ENCODE peak calls at places on chromosomes 6 and 20, in five cellular contexts. One of them, this sample, is unnamed.

GRCh38 chr6:160992323-160993314 is 1.1 kb downstream of the MAP3K4 start:
- DNase-seq in endothelial cell of umbilical vein: peak
- DNase-seq in lower leg skin: peak
- DNase-seq in cardiac fibroblast: peak
- DNase-seq in psoas muscle: no peak
- DNase-seq in this sample: peak

GRCh38 chr6:75493400-75494064 is at the start of gene FILIP1:
- DNase-seq in endothelial cell of umbilical vein: no peak
- DNase-seq in lower leg skin: no peak
- DNase-seq in cardiac fibroblast: peak
- DNase-seq in psoas muscle: peak
- DNase-seq in this sample: peak

GRCh38 chr6:131948221-131948661 is 2.9 kb downstream of the CCN2 start:
- DNase-seq in endothelial cell of umbilical vein: peak
- DNase-seq in lower leg skin: no peak
- DNase-seq in cardiac fibroblast: peak
- DNase-seq in psoas muscle: no peak
- DNase-seq in this sample: no peak

GRCh38 chr6:44162876-44163625 is 4.4 kb downstream of the CAPN11 start:
- DNase-seq in endothelial cell of umbilical vein: no peak
- DNase-seq in lower leg skin: no peak
- DNase-seq in cardiac fibroblast: no peak
- DNase-seq in psoas muscle: no peak
- DNase-seq in this sample: no peak

GRCh38 chr6:159766923-159767322 is 5.1 kb downstream of the ACAT2 start:
- DNase-seq in endothelial cell of umbilical vein: no peak
- DNase-seq in lower leg skin: no peak
- DNase-seq in cardiac fibroblast: no peak
- DNase-seq in psoas muscle: no peak
- DNase-seq in this sample: no peak

GRCh38 chr20:37414636-37415035 is 68.7 kb downstream of the SRC start:
- DNase-seq in endothelial cell of umbilical vein: no peak
- DNase-seq in lower leg skin: no peak
- DNase-seq in cardiac fibroblast: no peak
- DNase-seq in psoas muscle: no peak
- DNase-seq in this sample: no peak

GRCh38 chr6:145428656-145429173 is 306.6 kb downstream of the EPM2A start:
- DNase-seq in endothelial cell of umbilical vein: no peak
- DNase-seq in lower leg skin: no peak
- DNase-seq in cardiac fibroblast: no peak
- DNase-seq in psoas muscle: no peak
- DNase-seq in this sample: no peak

GRCh38 chr6:170178561-170179477 is 112.1 kb downstream of the DLL1 start:
- DNase-seq in endothelial cell of umbilical vein: peak
- DNase-seq in lower leg skin: peak
- DNase-seq in cardiac fibroblast: peak
- DNase-seq in psoas muscle: peak
- DNase-seq in this sample: no peak

GRCh38 chr20:45347297-45347935 is 808 bp downstream of the SDC4 start:
- DNase-seq in endothelial cell of umbilical vein: no peak
- DNase-seq in lower leg skin: no peak
- DNase-seq in cardiac fibroblast: no peak
- DNase-seq in psoas muscle: peak
- DNase-seq in this sample: no peak

GRCh38 chr6:56869346-56869745 is 85.6 kb upstream of the BEND6 start:
- DNase-seq in endothelial cell of umbilical vein: no peak
- DNase-seq in lower leg skin: no peak
- DNase-seq in cardiac fibroblast: no peak
- DNase-seq in psoas muscle: no peak
- DNase-seq in this sample: no peak

GRCh38 chr6:17397764-17398194 is 4.4 kb downstream of the CAP2 start:
- DNase-seq in endothelial cell of umbilical vein: peak
- DNase-seq in lower leg skin: no peak
- DNase-seq in cardiac fibroblast: peak
- DNase-seq in psoas muscle: no peak
- DNase-seq in this sample: no peak

GRCh38 chr6:16725145-16725864 is 36.0 kb downstream of the ATXN1 start:
- DNase-seq in endothelial cell of umbilical vein: peak
- DNase-seq in lower leg skin: no peak
- DNase-seq in cardiac fibroblast: peak
- DNase-seq in psoas muscle: no peak
- DNase-seq in this sample: no peak

GRCh38 chr6:99216959-99217358 is 132.5 kb downstream of the FAXC start:
- DNase-seq in endothelial cell of umbilical vein: no peak
- DNase-seq in lower leg skin: no peak
- DNase-seq in cardiac fibroblast: no peak
- DNase-seq in psoas muscle: no peak
- DNase-seq in this sample: no peak

GRCh38 chr20:3227511-3227910 is 11.5 kb downstream of the SLC4A11 start:
- DNase-seq in endothelial cell of umbilical vein: no peak
- DNase-seq in lower leg skin: no peak
- DNase-seq in cardiac fibroblast: no peak
- DNase-seq in psoas muscle: no peak
- DNase-seq in this sample: no peak

GRCh38 chr20:3635346-3635745 is 27.9 kb downstream of the GFRA4 start:
- DNase-seq in endothelial cell of umbilical vein: no peak
- DNase-seq in lower leg skin: no peak
- DNase-seq in cardiac fibroblast: no peak
- DNase-seq in psoas muscle: no peak
- DNase-seq in this sample: no peak

GRCh38 chr6:168303982-168304751 is 15.4 kb downstream of the DACT2 start:
- DNase-seq in endothelial cell of umbilical vein: no peak
- DNase-seq in lower leg skin: no peak
- DNase-seq in cardiac fibroblast: no peak
- DNase-seq in psoas muscle: no peak
- DNase-seq in this sample: no peak

GRCh38 chr6:162621246-162621645 is 106.3 kb downstream of the PRKN start:
- DNase-seq in endothelial cell of umbilical vein: no peak
- DNase-seq in lower leg skin: no peak
- DNase-seq in cardiac fibroblast: peak
- DNase-seq in psoas muscle: no peak
- DNase-seq in this sample: peak

GRCh38 chr6:163294734-163295133 is 119.8 kb upstream of the QKI start:
- DNase-seq in endothelial cell of umbilical vein: no peak
- DNase-seq in lower leg skin: no peak
- DNase-seq in cardiac fibroblast: no peak
- DNase-seq in psoas muscle: no peak
- DNase-seq in this sample: no peak

GRCh38 chr6:7559651-7560385 is 18.3 kb downstream of the DSP start:
- DNase-seq in endothelial cell of umbilical vein: no peak
- DNase-seq in lower leg skin: no peak
- DNase-seq in cardiac fibroblast: no peak
- DNase-seq in psoas muscle: no peak
- DNase-seq in this sample: no peak

GRCh38 chr6:131981624-131981978 is 30.4 kb upstream of the CCN2 start:
- DNase-seq in endothelial cell of umbilical vein: no peak
- DNase-seq in lower leg skin: no peak
- DNase-seq in cardiac fibroblast: no peak
- DNase-seq in psoas muscle: no peak
- DNase-seq in this sample: no peak

GRCh38 chr20:17969276-17969883 is 562 bp downstream of the MGME1 start:
- DNase-seq in endothelial cell of umbilical vein: no peak
- DNase-seq in lower leg skin: no peak
- DNase-seq in cardiac fibroblast: peak
- DNase-seq in psoas muscle: peak
- DNase-seq in this sample: peak

GRCh38 chr20:54668271-54669053 is 193.1 kb downstream of the DOK5 start:
- DNase-seq in endothelial cell of umbilical vein: peak
- DNase-seq in lower leg skin: no peak
- DNase-seq in cardiac fibroblast: peak
- DNase-seq in psoas muscle: no peak
- DNase-seq in this sample: peak

GRCh38 chr6:169897601-169898358 is 146.4 kb downstream of the ERMARD start:
- DNase-seq in endothelial cell of umbilical vein: no peak
- DNase-seq in lower leg skin: no peak
- DNase-seq in cardiac fibroblast: no peak
- DNase-seq in psoas muscle: no peak
- DNase-seq in this sample: no peak

GRCh38 chr6:7077856-7078255 is 29.9 kb upstream of the RREB1 start:
- DNase-seq in endothelial cell of umbilical vein: no peak
- DNase-seq in lower leg skin: no peak
- DNase-seq in cardiac fibroblast: no peak
- DNase-seq in psoas muscle: no peak
- DNase-seq in this sample: no peak

GRCh38 chr6:157774153-157775135 is 48.6 kb upstream of the SNX9 start:
- DNase-seq in endothelial cell of umbilical vein: no peak
- DNase-seq in lower leg skin: no peak
- DNase-seq in cardiac fibroblast: peak
- DNase-seq in psoas muscle: no peak
- DNase-seq in this sample: no peak

GRCh38 chr6:122495612-122496011 is 24.0 kb upstream of the SERINC1 start:
- DNase-seq in endothelial cell of umbilical vein: no peak
- DNase-seq in lower leg skin: no peak
- DNase-seq in cardiac fibroblast: no peak
- DNase-seq in psoas muscle: no peak
- DNase-seq in this sample: no peak

GRCh38 chr6:52009736-52010135 is 77.7 kb downstream of the PKHD1 start:
- DNase-seq in endothelial cell of umbilical vein: no peak
- DNase-seq in lower leg skin: no peak
- DNase-seq in cardiac fibroblast: no peak
- DNase-seq in psoas muscle: no peak
- DNase-seq in this sample: no peak

GRCh38 chr20:46407671-46407996 is 1.2 kb upstream of the ELMO2 start:
- DNase-seq in endothelial cell of umbilical vein: no peak
- DNase-seq in lower leg skin: no peak
- DNase-seq in cardiac fibroblast: no peak
- DNase-seq in psoas muscle: no peak
- DNase-seq in this sample: no peak

GRCh38 chr6:122571888-122572287 is 38.3 kb upstream of the PKIB start:
- DNase-seq in endothelial cell of umbilical vein: no peak
- DNase-seq in lower leg skin: no peak
- DNase-seq in cardiac fibroblast: no peak
- DNase-seq in psoas muscle: no peak
- DNase-seq in this sample: no peak

GRCh38 chr20:51221791-51222408 is 199.0 kb upstream of the KCNG1 start:
- DNase-seq in endothelial cell of umbilical vein: peak
- DNase-seq in lower leg skin: no peak
- DNase-seq in cardiac fibroblast: peak
- DNase-seq in psoas muscle: peak
- DNase-seq in this sample: no peak

DNA sequence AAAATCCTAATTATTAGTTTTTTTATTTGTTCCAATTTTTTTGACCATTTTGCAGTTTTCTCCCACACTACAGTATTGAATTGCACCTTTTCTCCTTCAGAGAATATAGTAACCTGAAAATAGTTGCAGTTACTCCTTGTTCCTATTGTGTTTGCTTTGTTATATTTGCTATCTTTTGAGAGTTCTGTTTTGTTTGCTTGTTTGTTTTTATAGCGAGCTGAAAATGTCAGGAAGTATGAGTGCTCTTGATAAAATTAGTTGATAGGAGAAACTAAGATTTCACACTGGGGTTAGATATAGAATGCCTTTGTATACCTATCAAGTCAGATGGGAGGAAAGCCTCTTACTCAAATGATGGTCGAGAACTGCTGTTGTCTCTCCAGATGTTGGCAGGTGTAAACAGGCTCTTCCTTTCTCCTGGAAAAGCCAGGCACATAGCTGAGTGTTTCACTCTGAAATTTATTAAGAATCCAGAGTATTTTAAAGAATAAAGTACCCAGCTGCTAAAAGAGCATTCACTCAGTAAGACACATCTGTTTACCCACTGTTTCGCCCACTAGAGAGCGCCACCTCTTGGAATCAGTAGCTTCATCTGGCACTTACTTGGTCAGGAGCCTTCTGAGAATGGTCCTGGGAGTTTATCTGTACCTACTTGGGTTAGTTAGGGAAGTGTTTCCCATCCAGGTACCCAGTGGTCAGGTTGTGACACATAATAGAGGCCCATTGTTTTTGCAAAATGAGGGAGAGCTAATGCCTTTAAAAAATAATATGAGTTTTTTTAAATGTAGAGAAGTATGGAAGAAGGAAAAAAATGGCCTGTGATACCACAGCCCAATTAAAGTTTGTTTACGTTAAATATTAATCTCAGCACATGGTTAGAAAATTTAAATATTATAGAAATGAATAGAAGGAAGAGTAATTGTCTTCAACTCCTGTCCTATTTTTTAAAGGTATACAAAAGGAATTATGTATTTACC is 11.2 kb downstream of the NT5DC1 start:
- DNase-seq in endothelial cell of umbilical vein: peak
- DNase-seq in lower leg skin: no peak
- DNase-seq in cardiac fibroblast: peak
- DNase-seq in psoas muscle: no peak
- DNase-seq in this sample: peak
- TF ChIP-seq CTCF in endothelial cell of umbilical vein: peak
- TF ChIP-seq CTCF in lower leg skin: no peak
- TF ChIP-seq CTCF in cardiac fibroblast: peak
- TF ChIP-seq CTCF in psoas muscle: peak
- TF ChIP-seq CTCF in this sample: peak

GRCh38 chr20:32040142-32040953 is 11.7 kb upstream of the HCK start:
- DNase-seq in endothelial cell of umbilical vein: no peak
- DNase-seq in lower leg skin: peak
- DNase-seq in cardiac fibroblast: no peak
- DNase-seq in psoas muscle: no peak
- DNase-seq in this sample: no peak
- H3K4me3 ChIP-seq in endothelial cell of umbilical vein: no peak
- H3K4me3 ChIP-seq in lower leg skin: no peak
- H3K4me3 ChIP-seq in cardiac fibroblast: no peak
- H3K4me3 ChIP-seq in psoas muscle: no peak
- H3K4me3 ChIP-seq in this sample: no peak

GRCh38 chr6:148746363-148747144 is at the start of gene UST:
- DNase-seq in endothelial cell of umbilical vein: peak
- DNase-seq in lower leg skin: peak
- DNase-seq in cardiac fibroblast: peak
- DNase-seq in psoas muscle: peak
- DNase-seq in this sample: peak
- TF ChIP-seq CTCF in endothelial cell of umbilical vein: peak
- TF ChIP-seq CTCF in lower leg skin: no peak
- TF ChIP-seq CTCF in cardiac fibroblast: peak
- TF ChIP-seq CTCF in psoas muscle: peak
- TF ChIP-seq CTCF in this sample: peak

GRCh38 chr6:34671362-34671761 is 25.2 kb downstream of the ILRUN start:
- DNase-seq in endothelial cell of umbilical vein: no peak
- DNase-seq in lower leg skin: no peak
- DNase-seq in cardiac fibroblast: peak
- DNase-seq in psoas muscle: no peak
- DNase-seq in this sample: no peak
- H3K4me3 ChIP-seq in endothelial cell of umbilical vein: no peak
- H3K4me3 ChIP-seq in lower leg skin: no peak
- H3K4me3 ChIP-seq in cardiac fibroblast: no peak
- H3K4me3 ChIP-seq in psoas muscle: no peak
- H3K4me3 ChIP-seq in this sample: no peak

GRCh38 chr6:35008858-35009257 is 119.8 kb downstream of the ANKS1A start:
- DNase-seq in endothelial cell of umbilical vein: no peak
- DNase-seq in lower leg skin: no peak
- DNase-seq in cardiac fibroblast: no peak
- DNase-seq in psoas muscle: no peak
- DNase-seq in this sample: no peak

GRCh38 chr6:35011096-35012041 is 122.3 kb downstream of the ANKS1A start:
- DNase-seq in endothelial cell of umbilical vein: peak
- DNase-seq in lower leg skin: no peak
- DNase-seq in cardiac fibroblast: no peak
- DNase-seq in psoas muscle: no peak
- DNase-seq in this sample: no peak

GRCh38 chr6:35007016-35007415 is 118.0 kb downstream of the ANKS1A start:
- DNase-seq in endothelial cell of umbilical vein: no peak
- DNase-seq in lower leg skin: no peak
- DNase-seq in cardiac fibroblast: no peak
- DNase-seq in psoas muscle: no peak
- DNase-seq in this sample: no peak
- TF ChIP-seq CTCF in endothelial cell of umbilical vein: no peak
- TF ChIP-seq CTCF in lower leg skin: no peak
- TF ChIP-seq CTCF in cardiac fibroblast: no peak
- TF ChIP-seq CTCF in psoas muscle: no peak
- TF ChIP-seq CTCF in this sample: no peak